ENCODE peak calls at places on chromosomes 11 and 22, in six cellular contexts. S is A549, O is tibial nerve, R is endothelial cell of umbilical vein, J is GM12891, I is heart left ventricle. V is an unnamed sample.

GRCh38 chr11:107453594-107454286 is 3.9 kb downstream of the CWF19L2 start:
- DNase-seq in S (no peak), O (no peak), J (no peak), R (no peak), I (peak), V (no peak)

GRCh38 chr11:72069787-72070251 is 10.5 kb downstream of the NUMA1 start:
- DNase-seq in J (no peak), O (peak), R (peak), I (peak), S (peak), V (no peak)

GRCh38 chr22:32103648-32104326 is 55.3 kb downstream of the C22orf42 start:
- DNase-seq in I (no peak), J (no peak), S (no peak), O (no peak), R (no peak), V (no peak)

GRCh38 chr22:24063986-24064385 is 52.9 kb downstream of the CABIN1 start:
- DNase-seq in J (no peak), R (no peak), S (no peak), O (no peak), I (no peak), V (no peak)

GRCh38 chr11:62881579-62882427 is 1.1 kb downstream of the SLC3A2 start:
- DNase-seq in I (peak), J (no peak), R (peak), S (peak), O (peak), V (peak)

GRCh38 chr11:64747961-64748715 is 4.2 kb upstream of the RASGRP2 start:
- DNase-seq in J (no peak), R (no peak), S (no peak), I (no peak), O (no peak), V (no peak)

GRCh38 chr11:124075841-124076571 is 34.9 kb upstream of the OR10G7 start:
- DNase-seq in S (peak), I (no peak), R (peak), O (no peak), J (peak), V (no peak)

GRCh38 chr22:43412808-43413785 is 1.3 kb downstream of the MPPED1 start:
- DNase-seq in J (no peak), S (no peak), R (no peak), I (peak), O (no peak), V (no peak)

GRCh38 chr11:22703040-22703439 is 36.6 kb downstream of the GAS2 start:
- DNase-seq in S (peak), O (no peak), I (no peak), J (no peak), R (peak), V (no peak)

GRCh38 chr22:19968450-19968891 is 26.9 kb upstream of the TXNRD2 start:
- DNase-seq in J (no peak), I (no peak), R (no peak), S (no peak), O (no peak), V (no peak)

GRCh38 chr11:82792822-82793569 is 59.3 kb upstream of the FAM181B start:
- DNase-seq in J (no peak), O (no peak), I (no peak), S (no peak), R (peak), V (no peak)

GRCh38 chr22:45673482-45674175 is 2.0 kb downstream of the ATXN10 start:
- DNase-seq in I (no peak), R (no peak), S (no peak), O (no peak), J (no peak), V (no peak)

GRCh38 chr11:1873048-1873812 is 18.5 kb downstream of the PRR33 start:
- DNase-seq in J (no peak), S (no peak), O (no peak), R (no peak), I (peak), V (no peak)

GRCh38 chr11:99015634-99016454 is 4.9 kb upstream of the CNTN5 start:
- DNase-seq in J (peak), I (no peak), S (peak), O (no peak), R (peak), V (peak)

GRCh38 chr22:46007848-46008261 is 30.9 kb upstream of the WNT7B start:
- DNase-seq in O (peak), S (no peak), J (no peak), R (peak), I (peak), V (no peak)

GRCh38 chr11:65851811-65852507 is 6.0 kb downstream of the CFL1 start:
- DNase-seq in O (no peak), S (no peak), R (no peak), I (no peak), J (no peak), V (no peak)
- TF ChIP-seq POLR2A in O (no peak), S (no peak), R (peak), I (no peak), J (peak), V (peak)

DNA sequence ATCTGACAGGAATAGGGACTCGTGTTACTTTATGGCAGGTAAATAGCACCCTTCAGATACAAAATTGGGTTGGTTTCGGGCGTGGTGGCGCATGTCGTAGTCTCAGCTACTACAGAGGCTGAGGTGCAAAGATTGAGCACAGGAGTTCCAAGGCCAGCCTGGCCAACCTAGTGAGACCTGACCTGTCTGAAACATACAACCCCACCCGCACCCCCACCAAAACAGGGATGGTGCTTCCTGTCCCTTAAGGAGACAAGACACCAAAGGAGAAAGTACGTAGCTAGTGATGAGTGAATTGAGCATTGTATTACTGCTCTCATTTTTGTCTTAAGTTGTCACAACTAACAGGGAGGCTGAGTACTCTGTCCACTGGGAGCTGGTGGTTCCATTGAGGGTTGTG is 14.1 kb downstream of the RBM4 start:
- DNase-seq in O (no peak), R (no peak), I (no peak), J (no peak), S (no peak), V (no peak)
- TF ChIP-seq POLR2A in O (no peak), R (peak), I (no peak), J (peak), S (no peak), V (peak)

GRCh38 chr11:122785156-122785605 is 53.1 kb upstream of the CRTAM start:
- DNase-seq in R (no peak), J (no peak), S (no peak), I (no peak), O (no peak), V (no peak)

GRCh38 chr11:122782222-122782621 is 56.1 kb upstream of the CRTAM start:
- DNase-seq in I (no peak), S (no peak), R (no peak), O (no peak), J (no peak), V (no peak)

GRCh38 chr11:122781378-122782040 is 56.8 kb upstream of the CRTAM start:
- DNase-seq in R (peak), O (peak), S (peak), I (peak), J (peak), V (peak)

GRCh38 chr11:122786896-122787295 is 51.4 kb upstream of the CRTAM start:
- DNase-seq in S (no peak), R (no peak), O (no peak), J (no peak), I (no peak), V (no peak)

GRCh38 chr11:122784325-122785155 is 53.8 kb upstream of the CRTAM start:
- DNase-seq in O (peak), J (no peak), I (no peak), R (peak), S (no peak), V (no peak)
- TF ChIP-seq POLR2A in O (no peak), J (no peak), I (no peak), R (no peak), S (no peak), V (no peak)

GRCh38 chr22:50244420-50245213 is at the start of gene TUBGCP6:
- DNase-seq in O (peak), S (peak), R (peak), J (peak), I (peak), V (peak)

GRCh38 chr22:50247748-50248147 is 2.9 kb upstream of the TUBGCP6 start:
- DNase-seq in I (no peak), S (no peak), J (no peak), R (peak), O (no peak), V (no peak)

GRCh38 chr22:50243704-50244419 is 961 bp downstream of the TUBGCP6 start:
- DNase-seq in R (peak), O (no peak), S (no peak), I (no peak), J (no peak), V (no peak)

GRCh38 chr22:50246242-50247175 is 1.7 kb upstream of the TUBGCP6 start:
- DNase-seq in O (no peak), I (no peak), S (peak), R (no peak), J (no peak), V (no peak)

DNA sequence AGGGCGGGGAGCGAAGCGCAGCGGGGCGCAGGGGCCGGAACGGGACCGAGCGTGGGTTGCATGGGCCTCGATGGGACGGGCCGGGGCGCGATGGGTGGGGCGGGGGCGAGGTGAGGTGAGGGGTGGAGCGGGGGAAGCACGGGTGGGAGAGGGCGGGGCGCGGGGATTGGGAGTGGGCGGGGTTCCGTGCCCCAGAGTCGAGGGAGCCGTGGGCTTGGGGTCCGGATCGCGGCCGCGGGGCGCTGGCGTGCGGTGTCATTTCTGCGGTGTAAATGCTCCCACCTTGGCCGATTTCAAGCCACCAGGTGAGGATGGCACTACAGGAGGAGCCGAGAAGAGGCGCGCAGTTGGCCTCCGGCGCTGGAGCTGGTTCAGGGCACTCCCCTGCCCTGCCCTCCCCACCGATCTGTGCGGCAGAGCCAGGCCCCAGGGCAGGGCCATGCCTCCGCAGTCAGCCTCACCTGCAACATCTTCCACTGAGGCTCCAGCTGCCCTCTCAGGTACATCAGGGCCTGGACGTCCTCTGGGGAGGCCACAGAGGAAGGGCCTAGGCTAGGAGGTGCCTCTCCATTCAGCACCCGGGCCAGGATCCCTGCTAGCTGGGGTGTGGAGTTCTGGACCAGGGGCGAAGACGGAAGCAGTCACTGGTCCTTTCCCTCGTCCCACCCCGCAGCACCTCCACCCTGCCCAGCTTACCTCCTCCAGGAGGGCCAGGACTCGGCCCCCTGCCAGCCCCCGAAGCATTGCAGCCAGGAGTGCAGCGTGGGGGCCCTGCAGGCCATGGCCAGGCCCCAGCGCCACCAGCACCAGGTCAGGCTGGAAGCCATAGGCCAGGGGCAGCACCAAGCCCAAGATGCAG is 620 bp upstream of the TUBGCP6 start:
- DNase-seq in I (no peak), R (no peak), S (no peak), J (no peak), O (no peak), V (no peak)
- TF ChIP-seq POLR2A in I (no peak), R (no peak), S (no peak), J (no peak), O (no peak), V (no peak)

DNA sequence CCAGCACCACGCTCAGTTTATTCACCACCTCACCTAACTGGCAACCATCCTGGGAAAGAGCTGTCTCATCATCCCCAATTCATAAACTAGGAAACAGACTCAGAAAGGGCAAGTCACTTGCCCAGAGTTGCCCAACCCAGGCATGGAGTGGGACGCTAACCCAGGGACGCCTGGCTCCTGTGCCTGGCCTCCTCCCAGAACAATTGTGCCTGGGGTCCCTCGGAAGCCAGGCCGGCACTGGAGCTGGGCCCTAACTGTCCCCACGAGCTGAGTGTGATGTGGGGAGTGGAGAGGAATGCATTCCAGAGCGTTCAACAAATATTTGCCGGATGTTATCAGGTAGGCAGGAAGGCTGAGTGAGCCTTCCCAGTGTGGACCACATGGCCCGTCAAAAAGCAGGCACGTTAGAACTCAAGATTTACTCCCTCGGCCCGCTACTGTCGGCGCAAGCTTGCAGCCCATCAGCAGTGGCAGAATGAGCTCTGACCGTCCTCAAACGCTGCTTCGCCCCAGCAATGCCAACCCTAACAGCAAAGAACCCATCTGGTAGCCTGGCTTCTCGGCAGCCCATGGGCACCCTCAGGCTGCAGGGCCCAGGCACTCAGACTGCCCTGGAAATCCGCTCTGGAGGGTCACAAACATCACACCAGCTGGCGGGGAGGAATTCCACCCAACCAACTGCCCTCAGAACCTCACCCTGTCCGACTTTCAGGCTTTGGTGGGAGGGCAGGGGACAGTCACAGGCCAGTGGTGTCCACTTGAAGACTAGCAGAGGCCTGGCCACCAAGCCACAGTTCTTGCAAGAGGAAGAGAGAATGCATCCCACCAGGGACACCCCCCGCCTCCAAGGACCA is 35.6 kb downstream of the MYH9 start:
- DNase-seq in J (no peak), R (no peak), O (no peak), S (no peak), I (no peak), V (no peak)
- TF ChIP-seq POLR2A in J (no peak), R (peak), O (no peak), S (peak), I (no peak), V (no peak)

DNA sequence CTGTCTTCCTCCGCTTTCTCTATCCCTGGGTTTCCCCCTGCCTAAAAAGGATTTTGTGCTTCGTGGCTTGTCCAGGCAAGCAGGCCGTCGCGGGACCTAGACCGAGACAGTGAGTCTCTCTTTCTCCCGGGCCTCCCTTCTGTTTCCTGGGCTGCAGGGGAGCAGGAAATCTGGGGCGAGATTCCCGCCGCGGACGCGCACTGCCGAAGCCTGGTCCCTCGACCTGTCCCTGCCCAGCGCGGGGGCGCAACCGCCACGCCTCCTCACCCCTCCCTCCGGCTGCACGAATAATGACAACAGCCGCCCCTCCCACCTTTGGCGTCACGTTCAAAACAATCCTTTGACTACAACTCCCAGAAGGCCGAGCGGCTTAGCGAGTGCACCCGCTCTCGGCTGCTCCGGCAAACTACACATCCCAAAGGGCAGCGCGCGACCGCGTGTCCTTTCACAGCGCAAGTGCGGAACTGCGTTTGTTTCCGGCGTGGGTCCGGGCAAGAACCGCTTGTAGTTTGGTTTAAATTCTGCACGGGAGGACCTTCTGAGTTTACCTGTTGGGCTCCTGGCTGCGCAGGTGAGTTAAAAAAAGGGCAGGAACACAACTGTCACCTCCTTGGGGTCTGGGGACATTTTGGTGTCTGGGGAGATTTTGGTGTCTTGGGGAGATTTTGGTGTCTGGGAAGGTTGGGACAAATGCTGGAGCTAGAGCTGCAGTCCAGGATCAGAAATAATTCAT is at the start of gene CLP1:
- DNase-seq in R (peak), J (peak), O (peak), I (peak), S (peak), V (peak)
- TF ChIP-seq POLR2A in R (peak), J (peak), O (peak), I (peak), S (peak), V (peak)

GRCh38 chr11:67420147-67420645 is 4.7 kb downstream of the CARNS1 start:
- DNase-seq in O (no peak), S (no peak), I (no peak), J (no peak), R (no peak), V (no peak)

GRCh38 chr11:67422894-67423293 is 5.4 kb upstream of the RPS6KB2 start:
- DNase-seq in R (no peak), J (no peak), I (no peak), O (no peak), S (no peak), V (no peak)

GRCh38 chr11:67421421-67422031 is 6.0 kb downstream of the CARNS1 start:
- DNase-seq in I (no peak), J (no peak), O (no peak), S (peak), R (no peak), V (no peak)

GRCh38 chr11:67419330-67420049 is 4.0 kb downstream of the CARNS1 start:
- DNase-seq in J (no peak), S (no peak), I (no peak), R (no peak), O (no peak), V (no peak)

DNA sequence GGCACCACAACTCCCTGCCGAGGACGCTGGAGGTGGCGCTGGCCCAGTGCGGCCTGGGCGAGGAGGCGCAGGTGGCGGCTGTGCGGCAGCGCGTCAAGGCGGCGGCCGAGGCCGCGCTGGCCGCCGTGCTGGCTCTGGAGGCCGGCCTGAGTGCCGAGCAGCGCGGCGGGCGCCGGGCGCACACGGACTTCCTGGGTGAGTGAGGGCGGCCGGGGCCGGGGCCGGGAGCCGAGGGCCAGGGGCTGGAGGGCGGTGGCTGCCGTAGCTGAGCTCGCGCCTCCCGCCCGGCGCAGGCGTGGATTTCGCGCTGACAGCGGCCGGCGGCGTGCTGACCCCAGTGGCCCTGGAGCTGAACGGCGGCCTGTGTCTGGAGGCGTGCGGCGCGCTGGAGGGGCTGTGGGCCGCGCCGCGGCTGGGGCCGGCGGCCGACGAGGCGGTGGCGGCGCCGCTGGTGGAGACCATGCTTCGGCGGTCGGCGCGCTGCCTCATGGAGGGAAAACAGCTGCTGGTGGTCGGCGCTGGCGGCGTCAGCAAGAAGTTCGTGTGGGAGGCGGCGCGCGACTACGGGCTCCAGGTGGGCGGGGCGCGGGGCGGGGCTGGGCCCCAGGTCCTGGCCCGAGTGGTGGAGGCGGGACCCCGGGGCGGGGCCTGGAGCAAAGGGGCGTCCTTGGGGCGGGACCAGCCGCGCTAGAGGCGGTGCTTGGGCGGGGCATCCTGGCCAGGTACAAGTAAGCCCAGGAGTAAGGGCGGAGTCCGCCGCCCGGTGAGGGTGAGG is 5.4 kb downstream of the CARNS1 start:
- DNase-seq in J (peak), S (peak), O (peak), I (peak), R (peak), V (peak)
- TF ChIP-seq POLR2A in J (no peak), S (peak), O (peak), I (peak), R (peak), V (no peak)

DNA sequence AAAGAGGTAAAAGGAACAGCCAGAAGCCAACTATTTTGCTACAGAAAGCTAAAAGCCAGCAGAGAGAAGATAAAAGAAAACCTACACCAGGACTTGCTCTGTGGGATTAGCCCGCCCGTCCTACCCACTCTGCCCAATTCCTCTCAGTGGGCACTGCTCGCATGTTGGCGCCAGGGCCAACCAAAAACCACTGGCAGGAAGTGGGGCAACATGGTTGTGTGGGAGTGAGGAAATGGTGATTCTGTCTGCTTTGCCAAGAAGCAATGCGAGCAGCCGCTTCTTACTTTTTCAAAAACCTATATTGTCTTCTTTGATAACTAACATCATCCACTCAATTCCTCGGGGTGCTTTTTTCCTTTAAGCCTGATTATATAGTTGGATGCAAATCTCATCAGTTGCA is 14.2 kb upstream of the APOA1 start:
- DNase-seq in R (no peak), J (no peak), I (no peak), O (no peak), S (no peak), V (no peak)
- TF ChIP-seq POLR2A in R (no peak), J (no peak), I (no peak), O (no peak), S (no peak), V (no peak)

V was measured in GM12892.